ENCODE peak calls at places on chromosomes 6 and 20, in nine cellular contexts. X is AG04450, P is ascending aorta, K is tibial artery, F is T-helper 17 cell, C is H4, Y is spleen, E is GM04504, Z is stomach. Q is an unnamed sample.
A peak's percentile ranks its signal among the peaks of the same experiment; 100 is the strongest.

GRCh38 chr20:9035129-9035528 is 33.8 kb upstream of the PLCB4 start:
- DNase-seq in E (peak; percentile 90), C (peak; percentile 90), Z (no peak), F (no peak), P (no peak), K (peak; percentile 41), Y (no peak), X (peak; percentile 72), Q (no peak)

GRCh38 chr20:61968036-61968810 is 97.5 kb downstream of the TAF4 start:
- DNase-seq in Z (no peak), P (no peak), F (no peak), E (no peak), Y (peak; percentile 36), X (no peak), C (no peak), K (no peak), Q (no peak)

GRCh38 chr6:16355699-16356481 is 117.5 kb downstream of the GMPR start:
- DNase-seq in X (no peak), Y (no peak), Z (no peak), C (peak; percentile 45), P (peak; percentile 38), K (no peak), E (no peak), F (no peak), Q (no peak)

GRCh38 chr6:91081452-91082067 is 494.7 kb upstream of the MAP3K7 start:
- DNase-seq in Y (no peak), K (no peak), Z (no peak), X (peak; percentile 13), P (no peak), E (peak; percentile 3), C (peak; percentile 50), F (no peak), Q (no peak)

GRCh38 chr6:104625536-104625935 is 234.2 kb downstream of the HACE1 start:
- DNase-seq in K (no peak), E (peak; percentile 24), C (peak; percentile 50), F (no peak), X (no peak), P (no peak), Y (no peak), Z (no peak), Q (no peak)

GRCh38 chr6:99334526-99335127 is 14.8 kb downstream of the FAXC start:
- DNase-seq in C (peak; percentile 37), P (no peak), F (no peak), E (peak; percentile 17), Z (no peak), X (peak; percentile 11), Y (no peak), K (no peak), Q (no peak)

GRCh38 chr6:143064996-143065683 is 4.5 kb downstream of the AIG1 start:
- DNase-seq in E (no peak), Z (no peak), F (no peak), K (no peak), Y (no peak), P (no peak), X (no peak), C (peak; percentile 8), Q (no peak)

GRCh38 chr20:47212606-47213207 is 143.8 kb downstream of the ZMYND8 start:
- DNase-seq in Y (no peak), F (no peak), E (no peak), P (no peak), X (no peak), C (no peak), Z (no peak), K (no peak), Q (no peak)

GRCh38 chr6:11969092-11969491 is 43.0 kb upstream of the HIVEP1 start:
- DNase-seq in X (peak; percentile 11), E (no peak), F (no peak), K (no peak), Y (no peak), P (no peak), C (no peak), Z (no peak), Q (no peak)

GRCh38 chr20:55580475-55580874 is 424.8 kb downstream of the CBLN4 start:
- DNase-seq in K (no peak), P (no peak), Y (no peak), F (no peak), Z (no peak), X (no peak), E (no peak), C (no peak), Q (no peak)

GRCh38 chr6:109759098-109759855 is 68.2 kb downstream of the FIG4 start:
- DNase-seq in X (no peak), Z (no peak), K (no peak), Y (no peak), F (no peak), C (no peak), P (no peak), E (no peak), Q (no peak)

GRCh38 chr20:17570347-17571152 is 675 bp downstream of the DSTN start:
- DNase-seq in C (peak; percentile 40), X (no peak), E (no peak), F (peak; percentile 10), P (peak; percentile 78), Z (peak; percentile 58), K (peak; percentile 59), Y (no peak), Q (no peak)

GRCh38 chr6:152957796-152958195 is 25.0 kb downstream of the FBXO5 start:
- DNase-seq in Y (no peak), F (no peak), K (no peak), Z (no peak), E (no peak), P (no peak), X (no peak), C (no peak), Q (no peak)